ENCODE peak calls at places on chromosomes 7 and 10, in six cellular contexts. One of them, this sample, is unnamed.

GRCh38 chr10:132395704-132396494 is 1.1 kb upstream of the PWWP2B start:
- DNase-seq in cortex of kidney: no peak
- DNase-seq in activated CD4-positive, alpha-beta T cell treated with anti-CD3 and anti-CD28 coated beads, Interleukin-2, amount 10 ng/mL, durations not matched to agents 24 days and 14 days: peak; percentile 65
- DNase-seq in skeletal muscle cell: no peak
- DNase-seq in hypothalamus: no peak
- DNase-seq in small intestine: peak; percentile 63
- DNase-seq in this sample: peak; percentile 88

GRCh38 chr10:65570143-65571010 is 1355.5 kb upstream of the LRRTM3 start:
- DNase-seq in cortex of kidney: no peak
- DNase-seq in hypothalamus: peak; percentile 6
- DNase-seq in skeletal muscle cell: no peak
- DNase-seq in small intestine: peak; percentile 74
- DNase-seq in activated CD4-positive, alpha-beta T cell treated with anti-CD3 and anti-CD28 coated beads, Interleukin-2, amount 10 ng/mL, durations not matched to agents 24 days and 14 days: no peak
- DNase-seq in this sample: peak; percentile 81

GRCh38 chr10:4240641-4241197 is 455.7 kb upstream of the KLF6 start:
- DNase-seq in small intestine: no peak
- DNase-seq in cortex of kidney: no peak
- DNase-seq in activated CD4-positive, alpha-beta T cell treated with anti-CD3 and anti-CD28 coated beads, Interleukin-2, amount 10 ng/mL, durations not matched to agents 24 days and 14 days: no peak
- DNase-seq in skeletal muscle cell: peak; percentile 69
- DNase-seq in hypothalamus: no peak
- DNase-seq in this sample: no peak

GRCh38 chr7:17716816-17717215 is 223.5 kb downstream of the SNX13 start:
- DNase-seq in small intestine: no peak
- DNase-seq in activated CD4-positive, alpha-beta T cell treated with anti-CD3 and anti-CD28 coated beads, Interleukin-2, amount 10 ng/mL, durations not matched to agents 24 days and 14 days: no peak
- DNase-seq in skeletal muscle cell: no peak
- DNase-seq in hypothalamus: no peak
- DNase-seq in cortex of kidney: no peak
- DNase-seq in this sample: no peak

GRCh38 chr7:97971120-97971989 is 18.6 kb downstream of the OCM2 start:
- DNase-seq in small intestine: peak; percentile 44
- DNase-seq in cortex of kidney: no peak
- DNase-seq in hypothalamus: no peak
- DNase-seq in skeletal muscle cell: no peak
- DNase-seq in activated CD4-positive, alpha-beta T cell treated with anti-CD3 and anti-CD28 coated beads, Interleukin-2, amount 10 ng/mL, durations not matched to agents 24 days and 14 days: no peak
- DNase-seq in this sample: peak; percentile 29

GRCh38 chr7:111126987-111127386 is 36.1 kb downstream of the LRRN3 start:
- DNase-seq in small intestine: no peak
- DNase-seq in skeletal muscle cell: no peak
- DNase-seq in activated CD4-positive, alpha-beta T cell treated with anti-CD3 and anti-CD28 coated beads, Interleukin-2, amount 10 ng/mL, durations not matched to agents 24 days and 14 days: no peak
- DNase-seq in hypothalamus: no peak
- DNase-seq in cortex of kidney: no peak
- DNase-seq in this sample: peak; percentile 24

GRCh38 chr10:73965890-73966768 is 31.8 kb upstream of the VCL start:
- DNase-seq in skeletal muscle cell: peak; percentile 97
- DNase-seq in small intestine: peak; percentile 90
- DNase-seq in activated CD4-positive, alpha-beta T cell treated with anti-CD3 and anti-CD28 coated beads, Interleukin-2, amount 10 ng/mL, durations not matched to agents 24 days and 14 days: no peak
- DNase-seq in cortex of kidney: no peak
- DNase-seq in hypothalamus: peak; percentile 24
- DNase-seq in this sample: peak; percentile 88

GRCh38 chr7:36904101-36904500 is 179.8 kb upstream of the AOAH start:
- DNase-seq in skeletal muscle cell: no peak
- DNase-seq in small intestine: no peak
- DNase-seq in hypothalamus: no peak
- DNase-seq in cortex of kidney: no peak
- DNase-seq in activated CD4-positive, alpha-beta T cell treated with anti-CD3 and anti-CD28 coated beads, Interleukin-2, amount 10 ng/mL, durations not matched to agents 24 days and 14 days: no peak
- DNase-seq in this sample: no peak

GRCh38 chr7:108541493-108541892 is 15.6 kb upstream of the PNPLA8 start:
- DNase-seq in activated CD4-positive, alpha-beta T cell treated with anti-CD3 and anti-CD28 coated beads, Interleukin-2, amount 10 ng/mL, durations not matched to agents 24 days and 14 days: no peak
- DNase-seq in skeletal muscle cell: no peak
- DNase-seq in hypothalamus: no peak
- DNase-seq in cortex of kidney: no peak
- DNase-seq in small intestine: no peak
- DNase-seq in this sample: no peak

GRCh38 chr10:127618797-127619196 is 69.7 kb downstream of the NPS start:
- DNase-seq in skeletal muscle cell: no peak
- DNase-seq in hypothalamus: no peak
- DNase-seq in small intestine: no peak
- DNase-seq in cortex of kidney: no peak
- DNase-seq in activated CD4-positive, alpha-beta T cell treated with anti-CD3 and anti-CD28 coated beads, Interleukin-2, amount 10 ng/mL, durations not matched to agents 24 days and 14 days: no peak
- DNase-seq in this sample: no peak

GRCh38 chr7:73642834-73643233 is 18.5 kb upstream of the MLXIPL start:
- DNase-seq in hypothalamus: no peak
- DNase-seq in small intestine: no peak
- DNase-seq in skeletal muscle cell: no peak
- DNase-seq in cortex of kidney: no peak
- DNase-seq in activated CD4-positive, alpha-beta T cell treated with anti-CD3 and anti-CD28 coated beads, Interleukin-2, amount 10 ng/mL, durations not matched to agents 24 days and 14 days: no peak
- DNase-seq in this sample: no peak

GRCh38 chr10:91123246-91123645 is 97.2 kb upstream of the PCGF5 start:
- DNase-seq in hypothalamus: no peak
- DNase-seq in skeletal muscle cell: no peak
- DNase-seq in small intestine: no peak
- DNase-seq in activated CD4-positive, alpha-beta T cell treated with anti-CD3 and anti-CD28 coated beads, Interleukin-2, amount 10 ng/mL, durations not matched to agents 24 days and 14 days: no peak
- DNase-seq in cortex of kidney: no peak
- DNase-seq in this sample: no peak

GRCh38 chr7:101563933-101564777 is 64.9 kb downstream of the MYL10 start:
- DNase-seq in activated CD4-positive, alpha-beta T cell treated with anti-CD3 and anti-CD28 coated beads, Interleukin-2, amount 10 ng/mL, durations not matched to agents 24 days and 14 days: no peak
- DNase-seq in skeletal muscle cell: no peak
- DNase-seq in hypothalamus: no peak
- DNase-seq in small intestine: no peak
- DNase-seq in cortex of kidney: no peak
- DNase-seq in this sample: no peak

GRCh38 chr7:141563956-141564623 is 12.9 kb downstream of the AGK start:
- DNase-seq in hypothalamus: no peak
- DNase-seq in small intestine: no peak
- DNase-seq in activated CD4-positive, alpha-beta T cell treated with anti-CD3 and anti-CD28 coated beads, Interleukin-2, amount 10 ng/mL, durations not matched to agents 24 days and 14 days: peak; percentile 71
- DNase-seq in skeletal muscle cell: no peak
- DNase-seq in cortex of kidney: no peak
- DNase-seq in this sample: no peak

GRCh38 chr7:46109447-46109846 is 188.4 kb upstream of the IGFBP3 start:
- DNase-seq in small intestine: no peak
- DNase-seq in cortex of kidney: no peak
- DNase-seq in hypothalamus: no peak
- DNase-seq in skeletal muscle cell: no peak
- DNase-seq in activated CD4-positive, alpha-beta T cell treated with anti-CD3 and anti-CD28 coated beads, Interleukin-2, amount 10 ng/mL, durations not matched to agents 24 days and 14 days: no peak
- DNase-seq in this sample: no peak

GRCh38 chr10:34528320-34528719 is 286.8 kb downstream of the PARD3 start:
- DNase-seq in hypothalamus: no peak
- DNase-seq in cortex of kidney: no peak
- DNase-seq in skeletal muscle cell: peak; percentile 82
- DNase-seq in small intestine: no peak
- DNase-seq in activated CD4-positive, alpha-beta T cell treated with anti-CD3 and anti-CD28 coated beads, Interleukin-2, amount 10 ng/mL, durations not matched to agents 24 days and 14 days: no peak
- DNase-seq in this sample: peak; percentile 54

GRCh38 chr10:14397069-14397468 is 66.3 kb upstream of the FRMD4A start:
- DNase-seq in small intestine: no peak
- DNase-seq in activated CD4-positive, alpha-beta T cell treated with anti-CD3 and anti-CD28 coated beads, Interleukin-2, amount 10 ng/mL, durations not matched to agents 24 days and 14 days: no peak
- DNase-seq in skeletal muscle cell: peak; percentile 92
- DNase-seq in cortex of kidney: no peak
- DNase-seq in hypothalamus: peak; percentile 69
- DNase-seq in this sample: peak; percentile 20

GRCh38 chr7:30301751-30302150 is 17.4 kb downstream of the ZNRF2 start:
- DNase-seq in cortex of kidney: no peak
- DNase-seq in hypothalamus: no peak
- DNase-seq in small intestine: no peak
- DNase-seq in skeletal muscle cell: no peak
- DNase-seq in activated CD4-positive, alpha-beta T cell treated with anti-CD3 and anti-CD28 coated beads, Interleukin-2, amount 10 ng/mL, durations not matched to agents 24 days and 14 days: no peak
- DNase-seq in this sample: no peak

GRCh38 chr10:114879541-114880158 is 58.1 kb downstream of the FHIP2A start:
- DNase-seq in skeletal muscle cell: no peak
- DNase-seq in hypothalamus: peak; percentile 25
- DNase-seq in activated CD4-positive, alpha-beta T cell treated with anti-CD3 and anti-CD28 coated beads, Interleukin-2, amount 10 ng/mL, durations not matched to agents 24 days and 14 days: peak; percentile 85
- DNase-seq in cortex of kidney: no peak
- DNase-seq in small intestine: peak; percentile 14
- DNase-seq in this sample: peak; percentile 25

GRCh38 chr10:46530249-46531186 is 25.9 kb downstream of the GPRIN2 start:
- DNase-seq in skeletal muscle cell: peak; percentile 100
- DNase-seq in hypothalamus: no peak
- DNase-seq in small intestine: no peak
- DNase-seq in cortex of kidney: no peak
- DNase-seq in activated CD4-positive, alpha-beta T cell treated with anti-CD3 and anti-CD28 coated beads, Interleukin-2, amount 10 ng/mL, durations not matched to agents 24 days and 14 days: no peak
- DNase-seq in this sample: peak; percentile 85

GRCh38 chr10:27448926-27449325 is 55.2 kb upstream of the RAB18 start:
- DNase-seq in hypothalamus: no peak
- DNase-seq in small intestine: no peak
- DNase-seq in skeletal muscle cell: peak; percentile 21
- DNase-seq in activated CD4-positive, alpha-beta T cell treated with anti-CD3 and anti-CD28 coated beads, Interleukin-2, amount 10 ng/mL, durations not matched to agents 24 days and 14 days: no peak
- DNase-seq in cortex of kidney: no peak
- DNase-seq in this sample: no peak

GRCh38 chr10:85508159-85508558 is 858.4 kb downstream of the GRID1 start:
- DNase-seq in small intestine: no peak
- DNase-seq in hypothalamus: no peak
- DNase-seq in cortex of kidney: no peak
- DNase-seq in skeletal muscle cell: peak; percentile 30
- DNase-seq in activated CD4-positive, alpha-beta T cell treated with anti-CD3 and anti-CD28 coated beads, Interleukin-2, amount 10 ng/mL, durations not matched to agents 24 days and 14 days: no peak
- DNase-seq in this sample: no peak

GRCh38 chr10:43943825-43944360 is 295.2 kb upstream of the ZNF32 start:
- DNase-seq in small intestine: no peak
- DNase-seq in cortex of kidney: no peak
- DNase-seq in activated CD4-positive, alpha-beta T cell treated with anti-CD3 and anti-CD28 coated beads, Interleukin-2, amount 10 ng/mL, durations not matched to agents 24 days and 14 days: no peak
- DNase-seq in hypothalamus: no peak
- DNase-seq in skeletal muscle cell: no peak
- DNase-seq in this sample: no peak

GRCh38 chr10:119862524-119862923 is 10.1 kb downstream of the MCMBP start:
- DNase-seq in small intestine: no peak
- DNase-seq in skeletal muscle cell: no peak
- DNase-seq in cortex of kidney: no peak
- DNase-seq in activated CD4-positive, alpha-beta T cell treated with anti-CD3 and anti-CD28 coated beads, Interleukin-2, amount 10 ng/mL, durations not matched to agents 24 days and 14 days: no peak
- DNase-seq in hypothalamus: no peak
- DNase-seq in this sample: no peak

GRCh38 chr7:158382363-158382988 is 205.1 kb downstream of the PTPRN2 start:
- DNase-seq in cortex of kidney: no peak
- DNase-seq in small intestine: no peak
- DNase-seq in activated CD4-positive, alpha-beta T cell treated with anti-CD3 and anti-CD28 coated beads, Interleukin-2, amount 10 ng/mL, durations not matched to agents 24 days and 14 days: no peak
- DNase-seq in skeletal muscle cell: no peak
- DNase-seq in hypothalamus: no peak
- DNase-seq in this sample: no peak

GRCh38 chr7:38453187-38453586 is 178.0 kb downstream of the AMPH start:
- DNase-seq in skeletal muscle cell: no peak
- DNase-seq in activated CD4-positive, alpha-beta T cell treated with anti-CD3 and anti-CD28 coated beads, Interleukin-2, amount 10 ng/mL, durations not matched to agents 24 days and 14 days: no peak
- DNase-seq in hypothalamus: no peak
- DNase-seq in small intestine: no peak
- DNase-seq in cortex of kidney: no peak
- DNase-seq in this sample: peak; percentile 8

GRCh38 chr7:23001610-23002009 is 12.3 kb downstream of the HYCC1 start:
- DNase-seq in hypothalamus: no peak
- DNase-seq in cortex of kidney: no peak
- DNase-seq in small intestine: no peak
- DNase-seq in activated CD4-positive, alpha-beta T cell treated with anti-CD3 and anti-CD28 coated beads, Interleukin-2, amount 10 ng/mL, durations not matched to agents 24 days and 14 days: no peak
- DNase-seq in skeletal muscle cell: no peak
- DNase-seq in this sample: no peak